ENCODE peak calls at places on chromosomes 5 and 9, in four cellular contexts. B is colonic mucosa, X is WERI-Rb-1, T is brain microvascular endothelial cell. J is an unnamed sample.

GRCh38 chr5:31794009-31794408 is 155.1 kb downstream of the PDZD2 start:
- DNase-seq in B (no peak), X (no peak), T (no peak), J (no peak)

GRCh38 chr5:131634666-131634995 is 398 bp downstream of the RAPGEF6 start:
- DNase-seq in B (peak; percentile 68), X (peak; percentile 65), T (peak; percentile 42), J (no peak)

GRCh38 chr9:137757139-137757538 is 120.4 kb upstream of the CACNA1B start:
- DNase-seq in B (no peak), X (no peak), T (no peak), J (no peak)

GRCh38 chr5:66475731-66476130 is 120.5 kb upstream of the MAST4 start:
- DNase-seq in B (no peak), X (no peak), T (no peak), J (no peak)

GRCh38 chr9:136526625-136527066 is 19.2 kb downstream of the NOTCH1 start:
- DNase-seq in B (peak; percentile 88), X (peak; percentile 82), T (no peak), J (no peak)

GRCh38 chr9:120284796-120285195 is 295.2 kb downstream of the CDK5RAP2 start:
- DNase-seq in B (no peak), X (no peak), T (no peak), J (no peak)

GRCh38 chr5:102090770-102091169 is 205.3 kb downstream of the SLCO4C1 start:
- DNase-seq in B (peak; percentile 24), X (peak; percentile 71), T (no peak), J (no peak)

GRCh38 chr9:19049872-19050636 is 827 bp downstream of the RRAGA start:
- DNase-seq in B (peak; percentile 45), X (no peak), T (peak; percentile 27), J (no peak)

GRCh38 chr9:27505744-27506161 is 18.3 kb upstream of the IFNK start:
- DNase-seq in B (no peak), X (no peak), T (no peak), J (no peak)

GRCh38 chr5:39494534-39494933 is 69.8 kb upstream of the DAB2 start:
- DNase-seq in B (no peak), X (no peak), T (no peak), J (no peak)

GRCh38 chr9:71001780-71002386 is 119.5 kb downstream of the TRPM3 start:
- DNase-seq in B (peak; percentile 40), X (peak; percentile 57), T (no peak), J (no peak)

GRCh38 chr9:112753725-112754124 is 3.2 kb downstream of the SNX30 start:
- DNase-seq in B (no peak), X (no peak), T (peak; percentile 84), J (peak; percentile 66)

GRCh38 chr5:59125961-59126360 is 543.1 kb downstream of the RAB3C start:
- DNase-seq in B (no peak), X (no peak), T (no peak), J (no peak)

GRCh38 chr5:150078802-150079654 is 7.3 kb downstream of the CSF1R start:
- DNase-seq in B (peak; percentile 7), X (no peak), T (no peak), J (no peak)

GRCh38 chr5:98365126-98365525 is 408.3 kb upstream of the RGMB start:
- DNase-seq in B (peak; percentile 56), X (no peak), T (no peak), J (no peak)

GRCh38 chr5:57676228-57677098 is 193.9 kb upstream of the ACTBL2 start:
- DNase-seq in B (no peak), X (no peak), T (no peak), J (no peak)

GRCh38 chr5:167524941-167525485 is 766.4 kb upstream of the WWC1 start:
- DNase-seq in B (no peak), X (no peak), T (no peak), J (no peak)

GRCh38 chr5:156800982-156801381 is 49.1 kb upstream of the PPP1R2B start:
- DNase-seq in B (no peak), X (peak; percentile 53), T (no peak), J (no peak)

GRCh38 chr9:38067892-38068615 is 973 bp downstream of the SHB start:
- DNase-seq in B (no peak), X (no peak), T (no peak), J (no peak)

GRCh38 chr9:138063785-138064184 is 186.2 kb downstream of the CACNA1B start:
- DNase-seq in B (no peak), X (no peak), T (no peak), J (no peak)

GRCh38 chr9:104868687-104869404 is 59.1 kb downstream of the ABCA1 start:
- DNase-seq in B (peak; percentile 31), X (peak; percentile 91), T (peak; percentile 93), J (peak; percentile 49)

GRCh38 chr5:17143335-17143734 is 74.1 kb upstream of the BASP1 start:
- DNase-seq in B (peak; percentile 58), X (no peak), T (no peak), J (no peak)

GRCh38 chr5:149853019-149853648 is 91.5 kb downstream of the PDE6A start:
- DNase-seq in B (peak; percentile 86), X (peak; percentile 82), T (peak; percentile 73), J (no peak)

GRCh38 chr5:84724683-84725082 is 340.0 kb upstream of the EDIL3 start:
- DNase-seq in B (no peak), X (no peak), T (peak; percentile 76), J (no peak)

GRCh38 chr5:149151717-149152116 is 10.4 kb downstream of the ABLIM3 start:
- DNase-seq in B (no peak), X (no peak), T (no peak), J (no peak)

GRCh38 chr9:116760636-116761035 is 73.5 kb downstream of the TRIM32 start:
- DNase-seq in B (no peak), X (no peak), T (no peak), J (no peak)

GRCh38 chr9:71096431-71097108 is 24.9 kb downstream of the TRPM3 start:
- DNase-seq in B (peak; percentile 26), X (no peak), T (no peak), J (no peak)

GRCh38 chr9:137759117-137759516 is 118.5 kb upstream of the CACNA1B start:
- DNase-seq in B (no peak), X (no peak), T (no peak), J (no peak)

GRCh38 chr5:94693043-94693822 is 74.8 kb downstream of the SLF1 start:
- DNase-seq in B (no peak), X (no peak), T (peak; percentile 74), J (peak; percentile 92)

GRCh38 chr9:106717686-106718085 is 145.3 kb upstream of the ZNF462 start:
- DNase-seq in B (no peak), X (no peak), T (peak; percentile 83), J (peak; percentile 30)

GRCh38 chr9:9585920-9586319 is 1026.9 kb downstream of the PTPRD start:
- DNase-seq in B (no peak), X (no peak), T (no peak), J (no peak)

GRCh38 chr9:37574241-37574721 is 1.9 kb downstream of the FBXO10 start:
- DNase-seq in B (no peak), X (peak; percentile 65), T (peak; percentile 47), J (peak; percentile 41)

GRCh38 chr5:84706678-84707641 is 322.3 kb upstream of the EDIL3 start:
- DNase-seq in B (no peak), X (no peak), T (no peak), J (no peak)

GRCh38 chr9:78439192-78439865 is 142.4 kb downstream of the PSAT1 start:
- DNase-seq in B (peak; percentile 71), X (peak; percentile 83), T (peak; percentile 87), J (peak; percentile 66)
- H3K4me3 ChIP-seq in B (no peak overlapping the region), X (peak overlapping the region; percentile 31), T (peak overlapping the region; percentile 39), J (peak overlapping the region; percentile 19)

GRCh38 chr5:138351056-138351455 is 1.4 kb upstream of the KDM3B start:
- DNase-seq in B (no peak), X (no peak), T (peak; percentile 81), J (no peak)
- H3K36me3 ChIP-seq in B (peaks cover under 1% of the 10 kb centered on the region), X (peaks cover 29% of the 10 kb centered on the region), T (peaks cover 36% of the 10 kb centered on the region), J (peaks cover 8% of the 10 kb centered on the region)

GRCh38 chr9:90547896-90548295 is 94.7 kb downstream of the DIRAS2 start:
- DNase-seq in B (no peak), X (no peak), T (no peak), J (no peak)
- TF ChIP-seq CTCF in B (no peak), X (peak; percentile 51), T (no peak), J (peak; percentile 22)

DNA sequence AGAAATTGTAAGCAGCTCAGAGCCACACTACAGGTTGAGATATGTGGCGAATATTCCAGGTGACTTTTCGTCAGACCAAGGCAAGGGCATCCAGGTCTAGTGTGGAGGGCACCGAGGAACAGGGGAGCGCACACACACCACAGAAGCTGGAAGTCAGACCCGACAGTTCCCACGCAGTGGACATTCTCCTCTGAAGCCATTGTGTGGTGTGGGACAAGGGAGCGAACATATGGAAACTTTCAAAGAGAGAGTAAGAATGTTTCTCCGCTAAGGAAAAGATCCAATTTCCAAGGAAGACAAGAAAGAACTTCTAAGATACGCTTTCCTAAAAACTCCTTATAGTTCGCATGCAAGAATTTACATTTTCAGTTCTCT is 141.4 kb upstream of the OTULINL start:
- DNase-seq in B (no peak), X (no peak), T (no peak), J (no peak)
- H3K4me3 ChIP-seq in B (no peak overlapping the region), X (peak overlapping the region; percentile 54), T (peak overlapping the region; percentile 82), J (peak overlapping the region; percentile 29)

GRCh38 chr9:128969491-128969890 is 22.0 kb downstream of the NUP188 start:
- DNase-seq in B (no peak), X (no peak), T (peak; percentile 61), J (no peak)
- H3K36me3 ChIP-seq in B (peaks cover 7% of the 10 kb centered on the region), X (peaks cover 94% of the 10 kb centered on the region), T (peaks cover 24% of the 10 kb centered on the region), J (peaks cover 1% of the 10 kb centered on the region)

DNA sequence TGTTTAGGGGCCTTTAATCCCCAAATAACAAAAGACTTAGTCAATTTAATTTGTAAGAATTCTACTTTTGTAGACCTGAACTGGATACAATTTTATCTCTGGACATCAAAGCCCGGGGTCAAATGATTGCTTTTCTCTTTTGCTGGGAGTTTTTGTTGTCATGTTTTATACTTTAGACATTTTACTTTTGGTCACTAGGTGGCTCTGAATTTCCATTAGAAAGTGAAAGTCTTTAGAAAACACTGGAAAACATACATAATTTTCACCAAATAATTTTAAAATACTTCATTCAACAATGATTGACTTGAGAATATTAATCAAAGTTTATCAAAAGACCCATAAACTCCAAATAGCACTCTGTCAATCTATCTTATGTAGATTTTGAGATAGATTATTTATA is 2.8 kb upstream of the PCA3 start:
- DNase-seq in B (no peak), X (no peak), T (no peak), J (no peak)
- TF ChIP-seq CTCF in B (no peak), X (no peak), T (peak; percentile 40), J (peak; percentile 42)

J was measured in BJ.